ENCODE peak calls at places on chromosomes 13 and 19, in ten cellular contexts. S, B, C, Q, H, W, L, P, I and J are unnamed samples.

GRCh38 chr13:46622013-46622917 is 69.3 kb downstream of the LRCH1 start:
- DNase-seq in S (no peak), B (no peak), C (no peak), Q (no peak), H (no peak), W (no peak), L (no peak), P (no peak), I (no peak), J (no peak)

GRCh38 chr13:82330499-82330898 is 1551.8 kb downstream of the SLITRK1 start:
- DNase-seq in S (no peak), B (no peak), C (peak), Q (no peak), H (no peak), W (no peak), L (no peak), P (peak), I (no peak), J (peak)

GRCh38 chr19:32497386-32497785 is 83.6 kb upstream of the PDCD5 start:
- DNase-seq in S (no peak), B (no peak), C (no peak), Q (no peak), H (no peak), W (no peak), L (no peak), P (no peak), I (no peak), J (no peak)

GRCh38 chr19:41311072-41311471 is 1.1 kb downstream of the CCDC97 start:
- DNase-seq in S (no peak), B (no peak), C (peak), Q (no peak), H (no peak), W (no peak), L (no peak), P (no peak), I (no peak), J (peak)

GRCh38 chr13:111449041-111449440 is 128.6 kb downstream of the TEX29 start:
- DNase-seq in S (no peak), B (no peak), C (no peak), Q (no peak), H (no peak), W (no peak), L (no peak), P (no peak), I (no peak), J (no peak)

GRCh38 chr13:46982856-46983582 is 86.2 kb upstream of the HTR2A start:
- DNase-seq in S (no peak), B (no peak), C (no peak), Q (no peak), H (no peak), W (no peak), L (no peak), P (no peak), I (no peak), J (no peak)

GRCh38 chr13:40672310-40673060 is 6.0 kb upstream of the FOXO1 start:
- DNase-seq in S (no peak), B (peak), C (peak), Q (no peak), H (no peak), W (no peak), L (peak), P (peak), I (no peak), J (peak)

GRCh38 chr19:28397311-28397710 is 815.6 kb downstream of the UQCRFS1 start:
- DNase-seq in S (no peak), B (no peak), C (no peak), Q (no peak), H (no peak), W (no peak), L (no peak), P (no peak), I (no peak), J (no peak)

GRCh38 chr13:101514695-101515275 is 62.3 kb downstream of the ITGBL1 start:
- DNase-seq in S (no peak), B (peak), C (peak), Q (no peak), H (peak), W (no peak), L (peak), P (peak), I (no peak), J (peak)

GRCh38 chr19:38221919-38222828 is 1.8 kb downstream of the DPF1 start:
- DNase-seq in S (no peak), B (no peak), C (no peak), Q (no peak), H (no peak), W (no peak), L (no peak), P (no peak), I (no peak), J (no peak)

GRCh38 chr13:77492982-77493381 is 42.5 kb upstream of the SCEL start:
- DNase-seq in S (no peak), B (peak), C (peak), Q (no peak), H (no peak), W (no peak), L (no peak), P (peak), I (no peak), J (no peak)

GRCh38 chr13:34967851-34968562 is 25.9 kb downstream of the NBEA start:
- DNase-seq in S (no peak), B (peak), C (no peak), Q (no peak), H (no peak), W (no peak), L (peak), P (no peak), I (no peak), J (no peak)

GRCh38 chr13:48901786-48902185 is 73.9 kb upstream of the FNDC3A start:
- DNase-seq in S (no peak), B (no peak), C (no peak), Q (no peak), H (no peak), W (no peak), L (no peak), P (no peak), I (no peak), J (no peak)

GRCh38 chr13:103663996-103664395 is 597.8 kb upstream of the SLC10A2 start:
- DNase-seq in S (no peak), B (no peak), C (no peak), Q (no peak), H (no peak), W (no peak), L (no peak), P (no peak), I (no peak), J (no peak)

GRCh38 chr19:40216013-40216776 is 2.0 kb downstream of the TTC9B start:
- DNase-seq in S (no peak), B (no peak), C (no peak), Q (no peak), H (no peak), W (no peak), L (no peak), P (no peak), I (no peak), J (no peak)

GRCh38 chr19:15367439-15367838 is 12.1 kb downstream of the AKAP8 start:
- DNase-seq in S (no peak), B (no peak), C (no peak), Q (no peak), H (no peak), W (no peak), L (no peak), P (no peak), I (no peak), J (peak)

GRCh38 chr13:86922936-86923335 is 748.2 kb upstream of the SLITRK5 start:
- DNase-seq in S (no peak), B (no peak), C (no peak), Q (no peak), H (no peak), W (no peak), L (no peak), P (no peak), I (no peak), J (peak)

GRCh38 chr13:111514646-111515617 is 194.5 kb downstream of the TEX29 start:
- DNase-seq in S (no peak), B (no peak), C (no peak), Q (no peak), H (no peak), W (peak), L (no peak), P (no peak), I (no peak), J (no peak)

GRCh38 chr13:100387416-100387815 is 201.2 kb downstream of the GGACT start:
- DNase-seq in S (no peak), B (no peak), C (no peak), Q (no peak), H (no peak), W (no peak), L (no peak), P (no peak), I (no peak), J (no peak)

GRCh38 chr19:4278460-4278901 is 585 bp upstream of the SHD start:
- DNase-seq in S (no peak), B (no peak), C (no peak), Q (no peak), H (no peak), W (no peak), L (no peak), P (no peak), I (no peak), J (no peak)

GRCh38 chr19:41352609-41353465 is 885 bp downstream of the TGFB1 start:
- DNase-seq in S (peak), B (no peak), C (peak), Q (peak), H (peak), W (peak), L (peak), P (peak), I (no peak), J (peak)

GRCh38 chr19:29831686-29832085 is 19.9 kb downstream of the CCNE1 start:
- DNase-seq in S (no peak), B (no peak), C (no peak), Q (no peak), H (no peak), W (peak), L (no peak), P (no peak), I (no peak), J (no peak)

GRCh38 chr13:51916962-51917361 is 55.2 kb downstream of the CCDC70 start:
- DNase-seq in S (no peak), B (no peak), C (no peak), Q (no peak), H (no peak), W (no peak), L (no peak), P (no peak), I (no peak), J (no peak)

GRCh38 chr19:2335848-2336247 is 7.4 kb downstream of the SPPL2B start:
- DNase-seq in S (no peak), B (no peak), C (no peak), Q (no peak), H (no peak), W (no peak), L (no peak), P (no peak), I (no peak), J (no peak)

GRCh38 chr13:78201411-78201810 is 282.8 kb upstream of the EDNRB start:
- DNase-seq in S (no peak), B (no peak), C (no peak), Q (no peak), H (no peak), W (no peak), L (no peak), P (no peak), I (no peak), J (no peak)

GRCh38 chr13:98459721-98460370 is 117.1 kb downstream of the STK24 start:
- DNase-seq in S (no peak), B (no peak), C (no peak), Q (no peak), H (no peak), W (no peak), L (no peak), P (no peak), I (no peak), J (no peak)

GRCh38 chr13:27125357-27126282 is 46.0 kb downstream of the USP12 start:
- DNase-seq in S (no peak), B (no peak), C (no peak), Q (no peak), H (no peak), W (no peak), L (no peak), P (no peak), I (no peak), J (no peak)

GRCh38 chr13:21243045-21243842 is 66.8 kb downstream of the MRPL57 start:
- DNase-seq in S (no peak), B (no peak), C (no peak), Q (no peak), H (no peak), W (no peak), L (no peak), P (no peak), I (no peak), J (no peak)

GRCh38 chr19:17335575-17335974 is 920 bp upstream of the ANO8 start:
- DNase-seq in S (no peak), B (no peak), C (no peak), Q (no peak), H (no peak), W (no peak), L (no peak), P (no peak), I (no peak), J (no peak)

GRCh38 chr19:43464089-43464775 is 1.2 kb downstream of the LYPD3 start:
- DNase-seq in S (peak), B (no peak), C (no peak), Q (peak), H (peak), W (peak), L (no peak), P (no peak), I (peak), J (no peak)